ENCODE peak calls at places on chromosomes 6 and 20, in eight cellular contexts. N, W, M, S, G, O, D and P are unnamed samples.

GRCh38 chr6:119484598-119484997 is 135.0 kb upstream of the MAN1A1 start:
- DNase-seq in N (no peak), W (no peak), M (peak; percentile 13), S (no peak), G (no peak), O (no peak), D (no peak), P (no peak)

GRCh38 chr6:70590387-70590786 is 23.7 kb downstream of the SDHAF4 start:
- DNase-seq in N (no peak), W (no peak), M (no peak), S (no peak), G (no peak), O (no peak), D (no peak), P (no peak)

GRCh38 chr6:116450769-116451740 is 10.1 kb upstream of the CALHM6 start:
- DNase-seq in N (no peak), W (no peak), M (peak; percentile 42), S (no peak), G (no peak), O (no peak), D (no peak), P (no peak)

GRCh38 chr20:32116079-32116521 is 6.6 kb downstream of the TM9SF4 start:
- DNase-seq in N (no peak), W (no peak), M (no peak), S (no peak), G (no peak), O (no peak), D (no peak), P (no peak)

GRCh38 chr6:105681061-105681460 is 278.2 kb upstream of the PREP start:
- DNase-seq in N (no peak), W (no peak), M (no peak), S (no peak), G (no peak), O (no peak), D (no peak), P (no peak)

GRCh38 chr6:35544748-35545361 is 32.2 kb upstream of the TULP1 start:
- DNase-seq in N (no peak), W (no peak), M (no peak), S (no peak), G (no peak), O (no peak), D (no peak), P (no peak)

GRCh38 chr6:100484474-100484873 is 19.8 kb upstream of the SIM1 start:
- DNase-seq in N (no peak), W (no peak), M (no peak), S (no peak), G (no peak), O (no peak), D (no peak), P (no peak)

GRCh38 chr6:43803055-43803782 is 33.2 kb downstream of the VEGFA start:
- DNase-seq in N (no peak), W (no peak), M (no peak), S (no peak), G (peak; percentile 33), O (no peak), D (no peak), P (no peak)

GRCh38 chr20:51490635-51491034 is 51.9 kb downstream of the NFATC2 start:
- DNase-seq in N (no peak), W (no peak), M (no peak), S (no peak), G (no peak), O (no peak), D (no peak), P (no peak)

GRCh38 chr6:4253604-4254211 is 118.3 kb upstream of the ECI2 start:
- DNase-seq in N (peak; percentile 26), W (peak; percentile 18), M (peak; percentile 23), S (no peak), G (no peak), O (no peak), D (no peak), P (no peak)

GRCh38 chr20:45946149-45946970 is 11.9 kb downstream of the PCIF1 start:
- DNase-seq in N (peak; percentile 82), W (no peak), M (peak; percentile 54), S (no peak), G (no peak), O (no peak), D (peak; percentile 87), P (peak; percentile 28)

GRCh38 chr20:14142171-14142570 is 146.9 kb downstream of the MACROD2 start:
- DNase-seq in N (no peak), W (peak; percentile 58), M (peak; percentile 38), S (no peak), G (no peak), O (no peak), D (no peak), P (no peak)

GRCh38 chr6:151959086-151959485 is 151.6 kb downstream of the ESR1 start:
- DNase-seq in N (no peak), W (no peak), M (no peak), S (no peak), G (no peak), O (no peak), D (no peak), P (no peak)

GRCh38 chr20:49167811-49168507 is 20.2 kb downstream of the STAU1 start:
- DNase-seq in N (no peak), W (no peak), M (no peak), S (no peak), G (no peak), O (no peak), D (no peak), P (no peak)

GRCh38 chr6:30824698-30825097 is 59.6 kb upstream of the DDR1 start:
- DNase-seq in N (no peak), W (no peak), M (peak; percentile 33), S (no peak), G (no peak), O (no peak), D (no peak), P (no peak)

GRCh38 chr6:47733879-47734558 is 35.6 kb downstream of the ADGRF4 start:
- DNase-seq in N (no peak), W (no peak), M (peak; percentile 41), S (no peak), G (peak; percentile 20), O (no peak), D (no peak), P (no peak)

GRCh38 chr6:170232186-170233002 is 58.5 kb downstream of the DLL1 start:
- DNase-seq in N (no peak), W (no peak), M (no peak), S (no peak), G (no peak), O (no peak), D (no peak), P (no peak)

GRCh38 chr20:44702776-44703175 is 12.4 kb upstream of the CCN5 start:
- DNase-seq in N (peak; percentile 92), W (no peak), M (no peak), S (no peak), G (no peak), O (peak; percentile 19), D (peak; percentile 51), P (no peak)

GRCh38 chr20:57288676-57289075 is 22.2 kb upstream of the BMP7 start:
- DNase-seq in N (no peak), W (no peak), M (no peak), S (no peak), G (no peak), O (no peak), D (no peak), P (no peak)

GRCh38 chr6:81326856-81327561 is 425.5 kb downstream of the TENT5A start:
- DNase-seq in N (no peak), W (no peak), M (no peak), S (no peak), G (no peak), O (no peak), D (no peak), P (no peak)

GRCh38 chr20:8722277-8722928 is 346.5 kb upstream of the PLCB4 start:
- DNase-seq in N (no peak), W (peak; percentile 37), M (peak; percentile 58), S (no peak), G (peak; percentile 33), O (no peak), D (no peak), P (peak; percentile 35)

GRCh38 chr20:38109657-38110524 is 55.2 kb downstream of the TGM2 start:
- DNase-seq in N (peak; percentile 82), W (peak; percentile 77), M (peak; percentile 72), S (no peak), G (no peak), O (no peak), D (no peak), P (no peak)
- H3K27ac ChIP-seq in N (peak overlapping the region; percentile 93), W (peak overlapping the region; percentile 80), M (peak overlapping the region; percentile 71), S (peak overlapping the region; percentile 43), G (no peak overlapping the region), O (peak overlapping the region; percentile 62), D (no peak overlapping the region), P (no peak overlapping the region)

GRCh38 chr6:28648878-28649375 is 123.2 kb downstream of the GPX5 start:
- DNase-seq in N (no peak), W (peak; percentile 24), M (no peak), S (no peak), G (no peak), O (no peak), D (no peak), P (no peak)
- H3K4me3 ChIP-seq in N (peak overlapping the region; percentile 58), W (peak overlapping the region; percentile 51), M (no peak overlapping the region), S (peak overlapping the region; percentile 45), G (peak overlapping the region; percentile 24), O (peak overlapping the region; percentile 22), D (peak overlapping the region; percentile 31), P (peak overlapping the region; percentile 30)

GRCh38 chr6:148495029-148495428 is 152.4 kb downstream of the SASH1 start:
- DNase-seq in N (no peak), W (no peak), M (no peak), S (no peak), G (no peak), O (no peak), D (no peak), P (no peak)

GRCh38 chr6:148500402-148500801 is 157.8 kb downstream of the SASH1 start:
- DNase-seq in N (no peak), W (no peak), M (no peak), S (no peak), G (no peak), O (no peak), D (no peak), P (no peak)

GRCh38 chr6:148494226-148494625 is 151.6 kb downstream of the SASH1 start:
- DNase-seq in N (no peak), W (no peak), M (no peak), S (no peak), G (no peak), O (no peak), D (no peak), P (no peak)

GRCh38 chr6:148497717-148498116 is 155.1 kb downstream of the SASH1 start:
- DNase-seq in N (no peak), W (no peak), M (no peak), S (no peak), G (no peak), O (no peak), D (no peak), P (no peak)

GRCh38 chr6:148497256-148497655 is 154.6 kb downstream of the SASH1 start:
- DNase-seq in N (no peak), W (no peak), M (no peak), S (no peak), G (no peak), O (no peak), D (no peak), P (no peak)
- H3K27ac ChIP-seq in N (no peak overlapping the region), W (no peak overlapping the region), M (no peak overlapping the region), S (peak overlapping the region; percentile 73), G (no peak overlapping the region), O (peak overlapping the region; percentile 22), D (no peak overlapping the region), P (no peak overlapping the region)

DNA sequence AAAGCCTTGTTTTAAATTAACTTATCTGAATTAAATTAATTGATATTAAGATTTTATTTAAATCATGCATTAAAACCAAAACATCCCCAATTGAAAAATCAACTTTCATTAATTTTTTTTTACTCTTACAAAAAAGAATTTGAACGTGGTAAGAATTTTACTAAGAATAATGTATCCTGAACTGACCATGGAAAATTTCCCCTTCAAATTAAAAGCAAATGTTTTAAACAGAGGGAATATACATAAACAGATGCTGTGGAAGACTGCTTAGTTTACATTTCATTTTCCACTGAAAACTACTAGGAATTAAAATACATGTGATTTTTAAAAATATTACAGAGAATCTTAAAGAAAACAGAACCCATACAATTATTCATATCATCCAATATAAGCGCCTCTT is 2.3 kb downstream of the RNF24 start:
- DNase-seq in N (no peak), W (no peak), M (no peak), S (no peak), G (no peak), O (no peak), D (no peak), P (no peak)
- H3K4me3 ChIP-seq in N (no peak overlapping the region), W (no peak overlapping the region), M (no peak overlapping the region), S (no peak overlapping the region), G (peak overlapping the region; percentile 95), O (no peak overlapping the region), D (no peak overlapping the region), P (no peak overlapping the region)